ENCODE peak calls at places on chromosomes 2 and 18, in six cellular contexts. X, T, A, M, U and D are unnamed samples.

GRCh38 chr18:35345460-35345921 is 1.3 kb upstream of the ZNF24 start:
- DNase-seq in X (no peak), T (no peak), A (no peak), M (no peak), U (no peak), D (no peak)

GRCh38 chr2:31140151-31140550 is 1.9 kb upstream of the GALNT14 start:
- DNase-seq in X (no peak), T (no peak), A (no peak), M (no peak), U (no peak), D (no peak)

GRCh38 chr2:200319587-200320337 is 13.3 kb downstream of the SPATS2L start:
- DNase-seq in X (no peak), T (no peak), A (no peak), M (no peak), U (no peak), D (no peak)

GRCh38 chr2:70029814-70030409 is 57.4 kb upstream of the PCBP1 start:
- DNase-seq in X (no peak), T (peak; percentile 82), A (no peak), M (peak; percentile 45), U (peak; percentile 24), D (peak; percentile 78)

GRCh38 chr2:6788614-6789013 is 77.1 kb downstream of the CMPK2 start:
- DNase-seq in X (no peak), T (no peak), A (no peak), M (no peak), U (no peak), D (no peak)

GRCh38 chr2:190862067-190862466 is 18.6 kb upstream of the GLS start:
- DNase-seq in X (no peak), T (no peak), A (no peak), M (no peak), U (no peak), D (no peak)

GRCh38 chr2:14975401-14975800 is 342.9 kb downstream of the LRATD1 start:
- DNase-seq in X (no peak), T (no peak), A (no peak), M (no peak), U (no peak), D (no peak)

GRCh38 chr18:2534906-2535305 is 36.4 kb downstream of the METTL4 start:
- DNase-seq in X (no peak), T (no peak), A (no peak), M (no peak), U (no peak), D (no peak)

GRCh38 chr18:36624451-36625167 is 204.2 kb downstream of the TPGS2 start:
- DNase-seq in X (no peak), T (no peak), A (no peak), M (no peak), U (no peak), D (no peak)

GRCh38 chr2:70960833-70961647 is 17.4 kb upstream of the ANKRD53 start:
- DNase-seq in X (no peak), T (no peak), A (no peak), M (no peak), U (no peak), D (no peak)

GRCh38 chr18:9823805-9824473 is 61.8 kb upstream of the TXNDC2 start:
- DNase-seq in X (no peak), T (peak; percentile 55), A (no peak), M (no peak), U (peak; percentile 49), D (no peak)

GRCh38 chr2:65554765-65555561 is 122.6 kb upstream of the SPRED2 start:
- DNase-seq in X (no peak), T (no peak), A (no peak), M (no peak), U (no peak), D (no peak)

GRCh38 chr2:230697676-230698075 is 15.0 kb upstream of the CAB39 start:
- DNase-seq in X (no peak), T (no peak), A (no peak), M (no peak), U (no peak), D (no peak)

GRCh38 chr18:58887613-58887963 is 22.9 kb downstream of the ZNF532 start:
- DNase-seq in X (no peak), T (peak; percentile 88), A (no peak), M (no peak), U (peak; percentile 78), D (peak; percentile 64)

GRCh38 chr2:206728277-206729199 is 10.3 kb upstream of the DYTN start:
- DNase-seq in X (no peak), T (no peak), A (no peak), M (no peak), U (peak; percentile 4), D (no peak)

GRCh38 chr2:228688007-228688645 is 506.6 kb upstream of the SPHKAP start:
- DNase-seq in X (no peak), T (no peak), A (no peak), M (no peak), U (peak; percentile 40), D (no peak)

GRCh38 chr2:71536311-71536710 is 83.0 kb downstream of the DYSF start:
- DNase-seq in X (no peak), T (no peak), A (no peak), M (no peak), U (no peak), D (no peak)

GRCh38 chr2:172179045-172179742 is 76.5 kb upstream of the DLX2 start:
- DNase-seq in X (no peak), T (no peak), A (no peak), M (no peak), U (no peak), D (no peak)

GRCh38 chr18:46581648-46582047 is 75.4 kb downstream of the LOXHD1 start:
- DNase-seq in X (no peak), T (no peak), A (no peak), M (no peak), U (no peak), D (no peak)

GRCh38 chr2:237588044-237588696 is 2.4 kb downstream of the RAB17 start:
- DNase-seq in X (no peak), T (no peak), A (no peak), M (no peak), U (no peak), D (no peak)

GRCh38 chr2:233414777-233415570 is 60.7 kb downstream of the DGKD start:
- DNase-seq in X (no peak), T (no peak), A (no peak), M (no peak), U (no peak), D (no peak)

GRCh38 chr18:11887305-11888262 is 20.5 kb downstream of the MPPE1 start:
- DNase-seq in X (no peak), T (no peak), A (no peak), M (no peak), U (no peak), D (no peak)

GRCh38 chr2:123209185-123209584 is 815.9 kb upstream of the CNTNAP5 start:
- DNase-seq in X (no peak), T (no peak), A (no peak), M (no peak), U (no peak), D (no peak)

GRCh38 chr2:26623541-26624497 is 17.3 kb downstream of the CIB4 start:
- DNase-seq in X (no peak), T (peak; percentile 67), A (no peak), M (no peak), U (peak; percentile 45), D (no peak)

GRCh38 chr2:26621469-26622199 is 19.5 kb downstream of the CIB4 start:
- DNase-seq in X (no peak), T (no peak), A (no peak), M (no peak), U (no peak), D (no peak)

GRCh38 chr2:25324905-25325592 is 16.7 kb downstream of the DNMT3A start:
- DNase-seq in X (no peak), T (peak; percentile 74), A (no peak), M (no peak), U (peak; percentile 79), D (no peak)

GRCh38 chr2:222264791-222265320 is 33.9 kb downstream of the PAX3 start:
- DNase-seq in X (no peak), T (no peak), A (no peak), M (no peak), U (no peak), D (no peak)

GRCh38 chr2:84908948-84909713 is 3.7 kb downstream of the TMSB10 start:
- DNase-seq in X (peak; percentile 73), T (no peak), A (no peak), M (no peak), U (no peak), D (no peak)